ENCODE peak calls at places on chromosomes 4 and X, in ten cellular contexts. H is fibroblast of pulmonary artery, V is mesothelial cell of epicardium, I is D721Med, P is kidney epithelial cell, Y is HCT116, X is psoas muscle, U is GM20000, A is HepG2, W is nephron progenitor cell. K is an unnamed sample.

GRCh38 chr4:110527156-110527555 is 51.2 kb downstream of the ENPEP start:
- DNase-seq in H (no peak), A (no peak), I (no peak), U (no peak), Y (no peak), W (no peak), P (no peak), X (no peak), V (no peak), K (no peak)

GRCh38 chrX:48961585-48962091 is 4.2 kb upstream of the OTUD5 start:
- DNase-seq in X (no peak), U (no peak), P (no peak), V (no peak), W (no peak), A (peak; percentile 47), I (no peak), H (peak; percentile 80), Y (no peak), K (no peak)

GRCh38 chr4:147821555-147821954 is 89.7 kb downstream of the ARHGAP10 start:
- DNase-seq in Y (no peak), U (peak; percentile 26), I (no peak), W (no peak), V (no peak), A (no peak), X (no peak), H (no peak), P (no peak), K (no peak)

GRCh38 chr4:78386679-78387078 is 164.9 kb upstream of the ANXA3 start:
- DNase-seq in I (no peak), X (no peak), W (no peak), H (no peak), Y (no peak), V (no peak), U (no peak), A (no peak), P (no peak), K (no peak)

GRCh38 chr4:175419120-175419774 is 392.8 kb downstream of the GPM6A start:
- DNase-seq in V (no peak), Y (peak; percentile 53), P (peak; percentile 99), U (no peak), H (peak; percentile 96), X (no peak), W (no peak), A (peak; percentile 13), I (no peak), K (no peak)

GRCh38 chr4:179536694-179537093 is 2094.5 kb upstream of the AGA start:
- DNase-seq in V (no peak), W (no peak), P (no peak), U (no peak), X (no peak), Y (no peak), H (no peak), I (no peak), A (no peak), K (no peak)

GRCh38 chrX:71621644-71622346 is 3.5 kb upstream of the CXCR3 start:
- DNase-seq in U (no peak), V (no peak), X (no peak), H (peak; percentile 16), P (no peak), I (no peak), W (no peak), A (no peak), Y (no peak), K (no peak)

GRCh38 chr4:14668296-14668695 is 334.0 kb upstream of the CPEB2 start:
- DNase-seq in A (no peak), P (no peak), Y (no peak), W (no peak), I (no peak), V (no peak), H (no peak), X (no peak), U (no peak), K (no peak)

GRCh38 chrX:42714981-42715688 is 62.8 kb downstream of the PPP1R2C start:
- DNase-seq in U (no peak), P (peak; percentile 32), H (no peak), X (peak; percentile 26), W (peak; percentile 64), V (peak; percentile 29), Y (no peak), A (peak; percentile 14), I (no peak), K (peak; percentile 67)

GRCh38 chrX:42720209-42720608 is 57.8 kb downstream of the PPP1R2C start:
- DNase-seq in W (no peak), Y (no peak), H (no peak), V (no peak), X (no peak), A (no peak), I (no peak), U (no peak), P (no peak), K (no peak)

GRCh38 chrX:42710452-42710851 is 67.5 kb downstream of the PPP1R2C start:
- DNase-seq in H (no peak), Y (no peak), U (no peak), W (no peak), P (no peak), A (no peak), I (no peak), V (no peak), X (no peak), K (no peak)

DNA sequence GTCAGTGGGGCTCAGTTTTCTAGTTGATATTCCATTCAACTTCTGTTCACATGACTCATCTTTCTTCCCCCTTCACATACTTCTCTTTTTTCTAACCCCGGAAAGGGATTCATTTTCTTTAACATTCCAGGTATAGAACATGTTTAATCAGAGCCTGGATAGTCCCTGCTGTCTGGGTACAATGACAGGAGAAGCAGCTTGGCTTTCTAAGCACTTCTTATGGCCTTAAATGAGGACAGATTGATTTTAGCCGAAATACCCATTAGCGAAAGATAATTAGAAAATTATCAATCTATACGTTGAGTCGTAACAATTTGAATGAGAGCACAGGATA is 62.3 kb downstream of the PPP1R2C start:
- DNase-seq in I (no peak), P (no peak), U (no peak), X (no peak), W (no peak), H (no peak), Y (no peak), A (no peak), V (no peak), K (no peak)
- TF ChIP-seq CTCF in I (no peak), P (no peak), U (no peak), X (no peak), W (peak; percentile 25), H (no peak), Y (no peak), A (no peak), V (no peak), K (no peak)

GRCh38 chr4:4396628-4397440 is 9.9 kb downstream of the NSG1 start:
- DNase-seq in X (no peak), W (no peak), I (no peak), H (no peak), P (no peak), Y (no peak), V (no peak), A (no peak), U (no peak), K (no peak)

GRCh38 chr4:4394644-4395043 is 7.7 kb downstream of the NSG1 start:
- DNase-seq in I (no peak), Y (no peak), U (no peak), P (no peak), W (no peak), X (no peak), H (peak; percentile 87), A (no peak), V (no peak), K (no peak)

GRCh38 chr4:4398430-4398829 is 11.5 kb downstream of the NSG1 start:
- DNase-seq in Y (no peak), W (no peak), V (no peak), I (no peak), U (no peak), A (no peak), H (no peak), P (no peak), X (no peak), K (no peak)

GRCh38 chr4:4397441-4397819 is 10.5 kb downstream of the NSG1 start:
- DNase-seq in A (no peak), Y (no peak), W (no peak), V (no peak), P (no peak), H (no peak), I (no peak), U (no peak), X (no peak), K (no peak)

GRCh38 chr4:4395849-4396627 is 9.1 kb downstream of the NSG1 start:
- DNase-seq in I (peak; percentile 56), U (peak; percentile 60), W (peak; percentile 48), A (peak; percentile 7), V (no peak), H (peak; percentile 31), P (no peak), X (no peak), Y (no peak), K (peak; percentile 66)
- TF ChIP-seq CTCF in I (peak; percentile 8), U (no peak), W (no peak), A (no peak), V (no peak), H (no peak), P (no peak), X (no peak), Y (no peak), K (no peak)

GRCh38 chr4:122229857-122230256 is 77.7 kb downstream of the BLTP1 start:
- DNase-seq in X (no peak), V (no peak), U (no peak), A (no peak), H (no peak), Y (no peak), W (no peak), I (no peak), P (no peak), K (no peak)

GRCh38 chr4:122221322-122221721 is 69.2 kb downstream of the BLTP1 start:
- DNase-seq in H (no peak), U (no peak), A (no peak), X (no peak), I (no peak), W (no peak), Y (no peak), V (no peak), P (no peak), K (no peak)

GRCh38 chr4:122227202-122227601 is 75.1 kb downstream of the BLTP1 start:
- DNase-seq in I (no peak), U (no peak), H (no peak), A (no peak), P (no peak), Y (no peak), W (no peak), X (no peak), V (no peak), K (no peak)

GRCh38 chr4:122219356-122219755 is 67.2 kb downstream of the BLTP1 start:
- DNase-seq in Y (no peak), P (no peak), V (no peak), X (no peak), H (no peak), W (no peak), U (no peak), A (no peak), I (no peak), K (no peak)

GRCh38 chr4:122224348-122224747 is 72.2 kb downstream of the BLTP1 start:
- DNase-seq in I (no peak), W (peak; percentile 6), U (no peak), A (no peak), Y (no peak), H (peak; percentile 27), V (no peak), X (no peak), P (no peak), K (no peak)
- TF ChIP-seq CTCF in I (peak; percentile 42), W (peak; percentile 32), U (no peak), A (peak; percentile 30), Y (peak; percentile 30), H (peak; percentile 43), V (no peak), X (peak; percentile 22), P (no peak), K (no peak)

DNA sequence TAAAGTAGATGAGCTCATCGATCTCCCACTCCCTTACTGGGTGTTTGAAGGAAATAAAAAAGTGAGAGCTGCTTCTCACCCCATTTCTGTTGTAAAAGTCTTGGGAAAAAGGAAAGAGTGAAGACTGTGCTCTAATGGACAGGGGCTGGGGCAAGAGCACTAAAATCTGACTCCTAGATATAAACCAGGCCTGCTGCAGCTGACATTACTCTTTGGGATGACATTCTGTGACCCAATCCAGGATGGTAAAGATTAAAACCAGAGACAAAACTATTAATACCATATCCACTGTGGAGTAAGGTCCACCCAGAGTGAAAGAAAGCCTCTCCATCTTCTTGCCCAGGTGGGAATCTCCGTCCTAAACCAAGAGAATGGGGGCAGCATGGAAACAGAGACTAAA is 20.1 kb upstream of the NEUROG2 start:
- DNase-seq in H (no peak), W (no peak), U (no peak), A (no peak), Y (no peak), X (no peak), I (no peak), V (no peak), P (no peak), K (no peak)
- TF ChIP-seq CTCF in H (no peak), W (no peak), U (no peak), A (no peak), Y (no peak), X (no peak), I (no peak), V (no peak), P (no peak), K (no peak)

K was measured in glutamatergic neuron.